ENCODE peak calls at places on chromosomes 1 and 21, in six cellular contexts. W is anterior cingulate cortex; Q is NCI-H1436; X is RWPE2; T is breast epithelium; J is stimulated activated naive CD4-positive, alpha-beta T cell treated with Interleukin-2 at 50 U/mL for 16 hours. F is an unnamed sample.
A peak's percentile ranks its signal among the peaks of the same experiment; 100 is the strongest.

GRCh38 chr1:84693009-84693408 is 2.7 kb upstream of the SSX2IP start:
- DNase-seq in X (no peak), J (no peak), T (no peak), W (no peak), Q (no peak), F (no peak)

GRCh38 chr21:26965567-26966359 is 1.1 kb downstream of the ADAMTS5 start:
- DNase-seq in J (no peak), X (peak; percentile 42), T (peak; percentile 51), W (peak; percentile 16), Q (no peak), F (no peak)

GRCh38 chr1:197638316-197638715 is 137.0 kb downstream of the DENND1B start:
- DNase-seq in W (no peak), T (no peak), Q (peak; percentile 23), X (no peak), J (no peak), F (no peak)

GRCh38 chr1:157315544-157315943 is 177.3 kb upstream of the ETV3 start:
- DNase-seq in T (no peak), W (no peak), Q (no peak), J (no peak), X (no peak), F (no peak)

GRCh38 chr1:225919906-225920305 is 4.1 kb downstream of the PYCR2 start:
- DNase-seq in Q (peak; percentile 35), X (peak; percentile 73), J (no peak), T (peak; percentile 89), W (peak; percentile 82), F (no peak)

GRCh38 chr1:20597650-20598049 is 8.8 kb downstream of the CDA start:
- DNase-seq in J (no peak), W (no peak), X (no peak), Q (no peak), T (no peak), F (no peak)

GRCh38 chr1:77271851-77272250 is 10.0 kb upstream of the AK5 start:
- DNase-seq in Q (no peak), J (no peak), X (no peak), W (no peak), T (no peak), F (no peak)

GRCh38 chr1:2148691-2149090 is 45.9 kb downstream of the FAAP20 start:
- DNase-seq in X (no peak), Q (no peak), J (peak; percentile 14), W (no peak), T (no peak), F (no peak)

GRCh38 chr1:157193702-157194391 is 55.7 kb upstream of the ETV3 start:
- DNase-seq in W (no peak), Q (peak; percentile 44), T (no peak), X (no peak), J (peak; percentile 5), F (peak; percentile 55)

GRCh38 chr1:91997607-91998195 is 32.1 kb upstream of the EPHX4 start:
- DNase-seq in W (no peak), T (no peak), X (no peak), J (peak; percentile 1), Q (peak; percentile 44), F (no peak)

GRCh38 chr1:87439821-87440220 is 111.1 kb downstream of the LMO4 start:
- DNase-seq in W (no peak), Q (no peak), J (no peak), T (no peak), X (no peak), F (no peak)

GRCh38 chr1:30749691-30750583 is 7.6 kb downstream of the LAPTM5 start:
- DNase-seq in T (no peak), W (peak; percentile 46), X (no peak), J (peak; percentile 58), Q (no peak), F (no peak)